ENCODE peak calls at places on chromosomes 12 and 14, in nine cellular contexts. One of them, this sample, is unnamed.

GRCh38 chr12:113161415-113162016 is 12.0 kb downstream of the CFAP73 start:
- DNase-seq in transverse colon: no peak
- DNase-seq in GM12892: peak; percentile 58
- DNase-seq in sigmoid colon: no peak
- DNase-seq in endothelial cell of umbilical vein: no peak
- DNase-seq in HCT116: peak; percentile 74
- DNase-seq in breast epithelium: no peak
- DNase-seq in stomach: no peak
- DNase-seq in GM12891: peak; percentile 80
- DNase-seq in this sample: no peak

GRCh38 chr12:100675432-100675831 is 101.9 kb downstream of the GAS2L3 start:
- DNase-seq in GM12891: no peak
- DNase-seq in HCT116: no peak
- DNase-seq in endothelial cell of umbilical vein: peak; percentile 85
- DNase-seq in GM12892: no peak
- DNase-seq in sigmoid colon: no peak
- DNase-seq in breast epithelium: no peak
- DNase-seq in transverse colon: peak; percentile 14
- DNase-seq in stomach: no peak
- DNase-seq in this sample: no peak

GRCh38 chr12:57738142-57738474 is 434 bp downstream of the AGAP2 start:
- DNase-seq in HCT116: no peak
- DNase-seq in endothelial cell of umbilical vein: no peak
- DNase-seq in GM12892: no peak
- DNase-seq in GM12891: no peak
- DNase-seq in breast epithelium: no peak
- DNase-seq in stomach: no peak
- DNase-seq in sigmoid colon: no peak
- DNase-seq in transverse colon: no peak
- DNase-seq in this sample: no peak

GRCh38 chr12:55823419-55823818 is 5.6 kb downstream of the ORMDL2 start:
- DNase-seq in transverse colon: no peak
- DNase-seq in sigmoid colon: no peak
- DNase-seq in GM12891: no peak
- DNase-seq in breast epithelium: no peak
- DNase-seq in HCT116: no peak
- DNase-seq in stomach: no peak
- DNase-seq in GM12892: no peak
- DNase-seq in endothelial cell of umbilical vein: no peak
- DNase-seq in this sample: no peak

GRCh38 chr12:119710941-119711551 is 43.1 kb downstream of the PRKAB1 start:
- DNase-seq in breast epithelium: no peak
- DNase-seq in sigmoid colon: no peak
- DNase-seq in endothelial cell of umbilical vein: no peak
- DNase-seq in stomach: no peak
- DNase-seq in GM12892: no peak
- DNase-seq in HCT116: no peak
- DNase-seq in GM12891: no peak
- DNase-seq in transverse colon: no peak
- DNase-seq in this sample: no peak

GRCh38 chr12:132459270-132459669 is 30.7 kb upstream of the FBRSL1 start:
- DNase-seq in GM12891: no peak
- DNase-seq in stomach: no peak
- DNase-seq in transverse colon: no peak
- DNase-seq in endothelial cell of umbilical vein: no peak
- DNase-seq in sigmoid colon: no peak
- DNase-seq in breast epithelium: no peak
- DNase-seq in HCT116: no peak
- DNase-seq in GM12892: no peak
- DNase-seq in this sample: no peak

GRCh38 chr12:49662998-49663843 is 39.9 kb downstream of the PRPF40B start:
- DNase-seq in GM12892: peak; percentile 82
- DNase-seq in GM12891: peak; percentile 74
- DNase-seq in endothelial cell of umbilical vein: peak; percentile 95
- DNase-seq in transverse colon: peak; percentile 63
- DNase-seq in stomach: no peak
- DNase-seq in HCT116: no peak
- DNase-seq in sigmoid colon: peak; percentile 84
- DNase-seq in breast epithelium: no peak
- DNase-seq in this sample: no peak

GRCh38 chr14:86087377-86087776 is 557.4 kb downstream of the FLRT2 start:
- DNase-seq in GM12892: no peak
- DNase-seq in endothelial cell of umbilical vein: no peak
- DNase-seq in breast epithelium: no peak
- DNase-seq in GM12891: no peak
- DNase-seq in transverse colon: no peak
- DNase-seq in HCT116: no peak
- DNase-seq in stomach: no peak
- DNase-seq in sigmoid colon: no peak
- DNase-seq in this sample: no peak

GRCh38 chr12:10016881-10017280 is 6.5 kb downstream of the CLEC12B start:
- DNase-seq in GM12891: no peak
- DNase-seq in HCT116: no peak
- DNase-seq in stomach: no peak
- DNase-seq in GM12892: no peak
- DNase-seq in breast epithelium: no peak
- DNase-seq in transverse colon: no peak
- DNase-seq in sigmoid colon: no peak
- DNase-seq in endothelial cell of umbilical vein: peak; percentile 86
- DNase-seq in this sample: no peak

GRCh38 chr12:71216725-71217579 is 59.2 kb upstream of the TSPAN8 start:
- DNase-seq in sigmoid colon: no peak
- DNase-seq in endothelial cell of umbilical vein: peak; percentile 34
- DNase-seq in transverse colon: peak; percentile 68
- DNase-seq in GM12891: no peak
- DNase-seq in stomach: peak; percentile 38
- DNase-seq in breast epithelium: no peak
- DNase-seq in GM12892: no peak
- DNase-seq in HCT116: peak; percentile 55
- DNase-seq in this sample: peak; percentile 24

GRCh38 chr14:71551291-71551955 is 380.8 kb upstream of the RGS6 start:
- DNase-seq in transverse colon: no peak
- DNase-seq in GM12892: no peak
- DNase-seq in GM12891: no peak
- DNase-seq in HCT116: no peak
- DNase-seq in sigmoid colon: no peak
- DNase-seq in stomach: no peak
- DNase-seq in endothelial cell of umbilical vein: no peak
- DNase-seq in breast epithelium: no peak
- DNase-seq in this sample: no peak

GRCh38 chr12:53844989-53845836 is 93.4 kb upstream of the HOXC13 start:
- DNase-seq in endothelial cell of umbilical vein: no peak
- DNase-seq in breast epithelium: peak; percentile 79
- DNase-seq in HCT116: no peak
- DNase-seq in GM12892: no peak
- DNase-seq in transverse colon: no peak
- DNase-seq in GM12891: no peak
- DNase-seq in sigmoid colon: no peak
- DNase-seq in stomach: no peak
- DNase-seq in this sample: no peak

GRCh38 chr14:51552768-51553426 is 98.8 kb upstream of the FRMD6 start:
- DNase-seq in HCT116: no peak
- DNase-seq in stomach: no peak
- DNase-seq in endothelial cell of umbilical vein: peak; percentile 26
- DNase-seq in GM12891: no peak
- DNase-seq in breast epithelium: peak; percentile 87
- DNase-seq in sigmoid colon: no peak
- DNase-seq in GM12892: no peak
- DNase-seq in transverse colon: no peak
- DNase-seq in this sample: no peak

GRCh38 chr14:101877766-101878165 is 86.6 kb upstream of the DYNC1H1 start:
- DNase-seq in endothelial cell of umbilical vein: no peak
- DNase-seq in sigmoid colon: no peak
- DNase-seq in HCT116: no peak
- DNase-seq in transverse colon: no peak
- DNase-seq in GM12892: no peak
- DNase-seq in breast epithelium: no peak
- DNase-seq in GM12891: no peak
- DNase-seq in stomach: no peak
- DNase-seq in this sample: no peak

GRCh38 chr12:125013816-125014442 is 20.5 kb downstream of the BRI3BP start:
- DNase-seq in stomach: peak; percentile 28
- DNase-seq in HCT116: no peak
- DNase-seq in breast epithelium: no peak
- DNase-seq in endothelial cell of umbilical vein: no peak
- DNase-seq in sigmoid colon: no peak
- DNase-seq in GM12891: no peak
- DNase-seq in transverse colon: no peak
- DNase-seq in GM12892: no peak
- DNase-seq in this sample: peak; percentile 36

DNA sequence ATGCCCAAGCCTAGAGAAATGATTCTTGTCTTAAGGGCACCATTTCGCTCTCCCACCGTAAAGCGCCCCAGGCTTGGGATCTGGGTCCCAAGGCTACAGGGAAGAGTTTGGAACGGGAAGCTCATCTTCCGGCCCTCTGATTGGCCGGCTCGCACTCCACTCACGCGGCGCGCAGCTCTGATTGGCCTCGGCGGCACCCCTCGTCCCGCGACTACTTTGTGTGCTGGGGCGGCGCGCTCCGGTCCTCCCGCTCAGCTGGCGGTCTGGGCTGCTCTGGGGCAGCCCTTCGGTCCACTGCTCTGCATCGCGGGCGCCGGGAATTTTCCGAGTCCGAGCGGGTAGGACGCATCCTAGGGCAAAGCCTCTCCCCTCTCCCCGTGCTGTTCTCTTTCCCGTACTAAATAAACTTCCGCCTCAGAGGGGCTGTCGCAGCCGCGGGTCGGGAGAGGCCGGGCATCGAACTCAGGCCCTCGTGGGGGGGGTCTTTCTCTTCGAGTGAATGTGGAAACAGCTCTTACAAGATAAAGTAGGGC is 808 bp upstream of the FUT8 start:
- DNase-seq in GM12891: peak; percentile 57
- DNase-seq in sigmoid colon: peak; percentile 96
- DNase-seq in transverse colon: peak; percentile 93
- DNase-seq in breast epithelium: peak; percentile 89
- DNase-seq in GM12892: peak; percentile 50
- DNase-seq in endothelial cell of umbilical vein: peak; percentile 93
- DNase-seq in HCT116: peak; percentile 83
- DNase-seq in stomach: peak; percentile 94
- DNase-seq in this sample: peak; percentile 94
- TF ChIP-seq POLR2A in GM12891: peak; percentile 58
- TF ChIP-seq POLR2A in sigmoid colon: peak; percentile 58
- TF ChIP-seq POLR2A in transverse colon: peak; percentile 69
- TF ChIP-seq POLR2A in breast epithelium: peak; percentile 59
- TF ChIP-seq POLR2A in GM12892: peak; percentile 19
- TF ChIP-seq POLR2A in endothelial cell of umbilical vein: no peak
- TF ChIP-seq POLR2A in HCT116: no peak
- TF ChIP-seq POLR2A in stomach: peak; percentile 41
- TF ChIP-seq POLR2A in this sample: no peak

GRCh38 chr14:76011959-76012802 is 26.6 kb downstream of the IFT43 start:
- DNase-seq in GM12892: no peak
- DNase-seq in GM12891: no peak
- DNase-seq in sigmoid colon: peak; percentile 72
- DNase-seq in transverse colon: no peak
- DNase-seq in HCT116: no peak
- DNase-seq in endothelial cell of umbilical vein: no peak
- DNase-seq in stomach: no peak
- DNase-seq in breast epithelium: no peak
- DNase-seq in this sample: peak; percentile 32
- TF ChIP-seq POLR2AphosphoS5 in GM12892: no peak
- TF ChIP-seq POLR2AphosphoS5 in GM12891: no peak
- TF ChIP-seq POLR2AphosphoS5 in sigmoid colon: peak; percentile 62
- TF ChIP-seq POLR2AphosphoS5 in transverse colon: no peak
- TF ChIP-seq POLR2AphosphoS5 in HCT116: no peak
- TF ChIP-seq POLR2AphosphoS5 in endothelial cell of umbilical vein: no peak
- TF ChIP-seq POLR2AphosphoS5 in stomach: peak; percentile 24
- TF ChIP-seq POLR2AphosphoS5 in breast epithelium: no peak
- TF ChIP-seq POLR2AphosphoS5 in this sample: peak; percentile 54

GRCh38 chr14:55270832-55271571 is at the start of gene FBXO34:
- DNase-seq in sigmoid colon: peak; percentile 99
- DNase-seq in endothelial cell of umbilical vein: peak; percentile 98
- DNase-seq in transverse colon: peak; percentile 100
- DNase-seq in stomach: peak; percentile 100
- DNase-seq in HCT116: peak; percentile 95
- DNase-seq in GM12891: peak; percentile 75
- DNase-seq in breast epithelium: peak; percentile 99
- DNase-seq in GM12892: peak; percentile 80
- DNase-seq in this sample: peak; percentile 99
- TF ChIP-seq POLR2A in sigmoid colon: peak; percentile 21
- TF ChIP-seq POLR2A in endothelial cell of umbilical vein: peak; percentile 71
- TF ChIP-seq POLR2A in transverse colon: peak; percentile 78
- TF ChIP-seq POLR2A in stomach: peak; percentile 16
- TF ChIP-seq POLR2A in HCT116: peak; percentile 91
- TF ChIP-seq POLR2A in GM12891: peak; percentile 64
- TF ChIP-seq POLR2A in breast epithelium: peak; percentile 65
- TF ChIP-seq POLR2A in GM12892: peak; percentile 82
- TF ChIP-seq POLR2A in this sample: peak; percentile 88

GRCh38 chr14:105495101-105495989 is 4.3 kb downstream of the TEDC1 start:
- DNase-seq in GM12892: peak; percentile 10
- DNase-seq in HCT116: no peak
- DNase-seq in GM12891: no peak
- DNase-seq in breast epithelium: no peak
- DNase-seq in sigmoid colon: peak; percentile 62
- DNase-seq in transverse colon: no peak
- DNase-seq in endothelial cell of umbilical vein: no peak
- DNase-seq in stomach: no peak
- DNase-seq in this sample: peak; percentile 18
- TF ChIP-seq POLR2AphosphoS5 in GM12892: no peak
- TF ChIP-seq POLR2AphosphoS5 in HCT116: no peak
- TF ChIP-seq POLR2AphosphoS5 in GM12891: no peak
- TF ChIP-seq POLR2AphosphoS5 in breast epithelium: no peak
- TF ChIP-seq POLR2AphosphoS5 in sigmoid colon: no peak
- TF ChIP-seq POLR2AphosphoS5 in transverse colon: no peak
- TF ChIP-seq POLR2AphosphoS5 in endothelial cell of umbilical vein: no peak
- TF ChIP-seq POLR2AphosphoS5 in stomach: no peak
- TF ChIP-seq POLR2AphosphoS5 in this sample: no peak

GRCh38 chr14:74712499-74713394 is at the start of the genes AREL1 and FCF1:
- DNase-seq in endothelial cell of umbilical vein: peak; percentile 87
- DNase-seq in breast epithelium: peak; percentile 65
- DNase-seq in transverse colon: peak; percentile 84
- DNase-seq in sigmoid colon: peak; percentile 91
- DNase-seq in GM12891: peak; percentile 80
- DNase-seq in stomach: peak; percentile 80
- DNase-seq in GM12892: peak; percentile 78
- DNase-seq in HCT116: peak; percentile 85
- DNase-seq in this sample: peak; percentile 64
- TF ChIP-seq POLR2A in endothelial cell of umbilical vein: peak; percentile 75
- TF ChIP-seq POLR2A in breast epithelium: no peak
- TF ChIP-seq POLR2A in transverse colon: peak; percentile 75
- TF ChIP-seq POLR2A in sigmoid colon: peak; percentile 74
- TF ChIP-seq POLR2A in GM12891: peak; percentile 94
- TF ChIP-seq POLR2A in stomach: no peak
- TF ChIP-seq POLR2A in GM12892: peak; percentile 92
- TF ChIP-seq POLR2A in HCT116: no peak
- TF ChIP-seq POLR2A in this sample: peak; percentile 54

GRCh38 chr14:91293281-91293680 is 48.8 kb upstream of the GPR68 start:
- DNase-seq in HCT116: no peak
- DNase-seq in sigmoid colon: no peak
- DNase-seq in GM12892: no peak
- DNase-seq in endothelial cell of umbilical vein: no peak
- DNase-seq in breast epithelium: no peak
- DNase-seq in transverse colon: no peak
- DNase-seq in GM12891: no peak
- DNase-seq in stomach: no peak
- DNase-seq in this sample: no peak
- TF ChIP-seq POLR2AphosphoS5 in HCT116: no peak
- TF ChIP-seq POLR2AphosphoS5 in sigmoid colon: no peak
- TF ChIP-seq POLR2AphosphoS5 in GM12892: no peak
- TF ChIP-seq POLR2AphosphoS5 in endothelial cell of umbilical vein: no peak
- TF ChIP-seq POLR2AphosphoS5 in breast epithelium: no peak
- TF ChIP-seq POLR2AphosphoS5 in transverse colon: no peak
- TF ChIP-seq POLR2AphosphoS5 in GM12891: no peak
- TF ChIP-seq POLR2AphosphoS5 in stomach: no peak
- TF ChIP-seq POLR2AphosphoS5 in this sample: no peak

GRCh38 chr12:27779416-27779815 is 617 bp upstream of the KLHL42 start:
- DNase-seq in transverse colon: peak; percentile 14
- DNase-seq in HCT116: no peak
- DNase-seq in endothelial cell of umbilical vein: peak; percentile 25
- DNase-seq in breast epithelium: no peak
- DNase-seq in GM12891: peak; percentile 21
- DNase-seq in GM12892: no peak
- DNase-seq in sigmoid colon: peak; percentile 70
- DNase-seq in stomach: no peak
- DNase-seq in this sample: peak; percentile 23
- TF ChIP-seq POLR2A in transverse colon: no peak
- TF ChIP-seq POLR2A in HCT116: no peak
- TF ChIP-seq POLR2A in endothelial cell of umbilical vein: no peak
- TF ChIP-seq POLR2A in breast epithelium: no peak
- TF ChIP-seq POLR2A in GM12891: no peak
- TF ChIP-seq POLR2A in GM12892: no peak
- TF ChIP-seq POLR2A in sigmoid colon: no peak
- TF ChIP-seq POLR2A in stomach: no peak
- TF ChIP-seq POLR2A in this sample: no peak